ENCODE peak calls at places on chromosomes 12 and 14, in six cellular contexts. I, B, S, P, U and D are unnamed samples.

GRCh38 chr12:99709619-99710018 is 62.1 kb downstream of the GARIN6 start:
- DNase-seq in I (no peak), B (no peak), S (no peak), P (no peak), U (no peak), D (no peak)

GRCh38 chr14:34220311-34220710 is 241.7 kb downstream of the SPTSSA start:
- DNase-seq in I (no peak), B (no peak), S (peak), P (no peak), U (no peak), D (no peak)

GRCh38 chr14:51478241-51478640 is 173.5 kb upstream of the FRMD6 start:
- DNase-seq in I (peak), B (peak), S (no peak), P (peak), U (no peak), D (no peak)

GRCh38 chr12:14723763-14724162 is 27.4 kb upstream of the GUCY2C start:
- DNase-seq in I (peak), B (peak), S (peak), P (peak), U (peak), D (no peak)

GRCh38 chr12:130192667-130193345 is 30.5 kb downstream of the FZD10 start:
- DNase-seq in I (no peak), B (no peak), S (peak), P (no peak), U (no peak), D (no peak)

GRCh38 chr12:45547822-45548221 is 181.7 kb upstream of the ARID2 start:
- DNase-seq in I (peak), B (peak), S (no peak), P (peak), U (peak), D (no peak)

GRCh38 chr14:49861581-49861922 is 9.0 kb upstream of the NEMF start:
- DNase-seq in I (peak), B (peak), S (peak), P (peak), U (peak), D (peak)

GRCh38 chr12:124651508-124652273 is 84.3 kb upstream of the NCOR2 start:
- DNase-seq in I (no peak), B (no peak), S (peak), P (no peak), U (no peak), D (no peak)

GRCh38 chr12:10735428-10735827 is 12.3 kb upstream of the YBX3 start:
- DNase-seq in I (no peak), B (no peak), S (no peak), P (no peak), U (no peak), D (no peak)

GRCh38 chr12:111412007-111412829 is 6.5 kb downstream of the SH2B3 start:
- DNase-seq in I (no peak), B (no peak), S (no peak), P (no peak), U (peak), D (no peak)

GRCh38 chr12:14460212-14460841 is 94.8 kb downstream of the ATF7IP start:
- DNase-seq in I (no peak), B (no peak), S (no peak), P (no peak), U (no peak), D (no peak)

GRCh38 chr12:33012226-33012625 is 115.6 kb upstream of the PKP2 start:
- DNase-seq in I (no peak), B (no peak), S (peak), P (no peak), U (no peak), D (no peak)

GRCh38 chr12:93006655-93007208 is 77.6 kb upstream of the EEA1 start:
- DNase-seq in I (no peak), B (no peak), S (no peak), P (no peak), U (no peak), D (no peak)

GRCh38 chr14:60101801-60102200 is 10.1 kb downstream of the PCNX4 start:
- DNase-seq in I (peak), B (peak), S (peak), P (no peak), U (no peak), D (no peak)

GRCh38 chr14:89543420-89543790 is 126.4 kb upstream of the FOXN3 start:
- DNase-seq in I (no peak), B (no peak), S (no peak), P (peak), U (no peak), D (peak)

GRCh38 chr12:8696402-8697100 is 1.2 kb upstream of the RIMKLB start:
- DNase-seq in I (no peak), B (no peak), S (no peak), P (no peak), U (no peak), D (no peak)

GRCh38 chr14:24828486-24828885 is 194.5 kb upstream of the GZMB start:
- DNase-seq in I (no peak), B (no peak), S (no peak), P (no peak), U (no peak), D (no peak)

GRCh38 chr14:22319526-22320352 is 269.3 kb downstream of the DAD1 start:
- DNase-seq in I (peak), B (peak), S (peak), P (peak), U (peak), D (peak)

GRCh38 chr14:71212683-71213107 is 305.4 kb downstream of the PCNX1 start:
- DNase-seq in I (no peak), B (peak), S (peak), P (no peak), U (no peak), D (no peak)

GRCh38 chr14:96095581-96096476 is 56.7 kb downstream of the C14orf132 start:
- DNase-seq in I (peak), B (peak), S (peak), P (peak), U (peak), D (no peak)

GRCh38 chr14:34237677-34238076 is 224.4 kb downstream of the SPTSSA start:
- DNase-seq in I (no peak), B (no peak), S (no peak), P (no peak), U (no peak), D (no peak)

GRCh38 chr12:74552201-74552600 is 14.6 kb downstream of the ATXN7L3B start:
- DNase-seq in I (no peak), B (no peak), S (no peak), P (no peak), U (no peak), D (no peak)
- TF ChIP-seq CTCF in I (no peak), B (no peak), S (no peak), P (no peak), U (no peak), D (peak)

DNA sequence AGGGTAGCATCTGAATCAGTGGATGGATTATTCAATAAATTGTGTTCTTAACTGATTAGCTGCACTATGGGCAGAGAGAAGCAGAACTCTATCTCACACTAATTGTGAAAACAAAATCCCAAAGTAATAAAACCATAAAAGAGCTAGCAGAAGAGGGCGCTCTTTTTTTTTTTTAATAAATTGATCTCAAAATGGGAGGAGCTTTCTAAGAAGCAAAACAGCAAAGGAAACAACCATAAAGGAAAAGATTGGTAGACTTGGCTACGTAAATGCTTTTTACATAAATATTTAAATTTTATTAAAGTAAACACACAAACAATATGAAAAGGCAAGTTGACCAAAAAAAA is 1.5 kb upstream of the TM7SF3 start:
- DNase-seq in I (peak), B (peak), S (peak), P (peak), U (peak), D (no peak)
- TF ChIP-seq CTCF in I (peak), B (no peak), S (peak), P (peak), U (peak), D (peak)

GRCh38 chr14:43894534-43894933 is 612.5 kb downstream of the FSCB start:
- DNase-seq in I (peak), B (peak), S (peak), P (peak), U (peak), D (no peak)
- TF ChIP-seq CTCF in I (peak), B (peak), S (peak), P (peak), U (peak), D (peak)

GRCh38 chr14:58826845-58827686 is 189.3 kb downstream of the DACT1 start:
- DNase-seq in I (peak), B (no peak), S (no peak), P (no peak), U (no peak), D (no peak)
- TF ChIP-seq CTCF in I (peak), B (peak), S (no peak), P (peak), U (peak), D (peak)

GRCh38 chr12:3207858-3208257 is 130.7 kb downstream of the TSPAN9 start:
- DNase-seq in I (no peak), B (no peak), S (no peak), P (no peak), U (no peak), D (no peak)
- TF ChIP-seq CTCF in I (peak), B (peak), S (peak), P (peak), U (peak), D (peak)

GRCh38 chr12:6570264-6570887 is 2.3 kb upstream of the NOP2 start:
- DNase-seq in I (peak), B (peak), S (peak), P (peak), U (no peak), D (peak)
- TF ChIP-seq CTCF in I (peak), B (peak), S (peak), P (peak), U (peak), D (peak)

GRCh38 chr14:101819251-101819990 is 57.9 kb downstream of the PPP2R5C start:
- DNase-seq in I (no peak), B (no peak), S (no peak), P (no peak), U (no peak), D (no peak)

GRCh38 chr14:101820283-101820798 is 58.8 kb downstream of the PPP2R5C start:
- DNase-seq in I (no peak), B (no peak), S (no peak), P (no peak), U (no peak), D (no peak)

GRCh38 chr14:101823081-101823480 is 61.6 kb downstream of the PPP2R5C start:
- DNase-seq in I (no peak), B (no peak), S (peak), P (peak), U (no peak), D (no peak)

GRCh38 chr14:101823511-101824120 is 62.1 kb downstream of the PPP2R5C start:
- DNase-seq in I (peak), B (no peak), S (peak), P (no peak), U (peak), D (no peak)

GRCh38 chr14:101821528-101821927 is 60.0 kb downstream of the PPP2R5C start:
- DNase-seq in I (no peak), B (no peak), S (no peak), P (no peak), U (no peak), D (no peak)
- TF ChIP-seq CTCF in I (no peak), B (no peak), S (no peak), P (no peak), U (no peak), D (no peak)

GRCh38 chr12:49019435-49020317 is 1.1 kb upstream of the PRKAG1 start:
- DNase-seq in I (peak), B (peak), S (peak), P (peak), U (peak), D (no peak)
- TF ChIP-seq CTCF in I (peak), B (peak), S (peak), P (peak), U (peak), D (peak)